ENCODE peak calls at places on chromosomes 7 and 10, in eight cellular contexts. H is Peyer's patch; M is tibial artery; V is body of pancreas; O is CD8-positive, alpha-beta memory T cell; Z is pancreas; W is PC-9; Q is mucosa of descending colon. C is an unnamed sample. For H3K36me3, the result is how much of the 10 kb centered on the place peaks cover.

GRCh38 chr7:112183266-112183665 is 22.9 kb downstream of the DOCK4 start:
- DNase-seq in H (no peak), M (no peak), V (no peak), O (no peak), Z (no peak), W (no peak), Q (no peak), C (no peak)

GRCh38 chr7:114392686-114393085 is 21.9 kb upstream of the FOXP2 start:
- DNase-seq in H (no peak), M (no peak), V (no peak), O (no peak), Z (no peak), W (no peak), Q (no peak), C (no peak)

GRCh38 chr7:35685781-35686180 is 9.2 kb downstream of the HERPUD2 start:
- DNase-seq in H (no peak), M (no peak), V (no peak), O (no peak), Z (no peak), W (no peak), Q (no peak), C (no peak)

GRCh38 chr10:6579193-6579903 is 728 bp downstream of the PRKCQ start:
- DNase-seq in H (no peak), M (no peak), V (peak), O (no peak), Z (peak), W (no peak), Q (no peak), C (no peak)

GRCh38 chr10:95459446-95459845 is 101.7 kb downstream of the SORBS1 start:
- DNase-seq in H (no peak), M (no peak), V (no peak), O (no peak), Z (no peak), W (no peak), Q (no peak), C (no peak)

GRCh38 chr7:33185786-33186185 is 56.4 kb downstream of the BBS9 start:
- DNase-seq in H (no peak), M (no peak), V (no peak), O (no peak), Z (no peak), W (peak), Q (no peak), C (no peak)

GRCh38 chr7:38291117-38291647 is 17.7 kb upstream of the TARP start:
- DNase-seq in H (no peak), M (no peak), V (no peak), O (no peak), Z (no peak), W (no peak), Q (no peak), C (no peak)

GRCh38 chr7:26681819-26682418 is 182.5 kb downstream of the SKAP2 start:
- DNase-seq in H (no peak), M (no peak), V (no peak), O (no peak), Z (no peak), W (no peak), Q (no peak), C (no peak)

GRCh38 chr10:72509951-72510350 is 115.9 kb downstream of the MICU1 start:
- DNase-seq in H (no peak), M (no peak), V (no peak), O (no peak), Z (no peak), W (no peak), Q (no peak), C (no peak)

GRCh38 chr10:4249841-4250496 is 465.0 kb upstream of the KLF6 start:
- DNase-seq in H (no peak), M (no peak), V (no peak), O (no peak), Z (no peak), W (no peak), Q (no peak), C (no peak)

GRCh38 chr7:29281782-29282541 is 87.4 kb downstream of the CHN2 start:
- DNase-seq in H (no peak), M (peak), V (peak), O (no peak), Z (no peak), W (no peak), Q (no peak), C (no peak)

GRCh38 chr7:141974831-141975230 is 1.3 kb upstream of the TAS2R38 start:
- DNase-seq in H (no peak), M (no peak), V (peak), O (no peak), Z (no peak), W (no peak), Q (no peak), C (no peak)

GRCh38 chr10:24793648-24794379 is 70.1 kb upstream of the ARHGAP21 start:
- DNase-seq in H (no peak), M (no peak), V (no peak), O (no peak), Z (no peak), W (no peak), Q (no peak), C (no peak)

GRCh38 chr7:55733584-55733983 is 129.0 kb downstream of the SEPTIN14 start:
- DNase-seq in H (no peak), M (no peak), V (no peak), O (no peak), Z (no peak), W (peak), Q (no peak), C (no peak)

GRCh38 chr10:73780966-73781365 is 882 bp upstream of the CHCHD1 start:
- DNase-seq in H (no peak), M (no peak), V (no peak), O (no peak), Z (no peak), W (no peak), Q (no peak), C (no peak)

GRCh38 chr7:22238354-22239311 is 118.3 kb downstream of the RAPGEF5 start:
- DNase-seq in H (no peak), M (no peak), V (no peak), O (no peak), Z (no peak), W (no peak), Q (no peak), C (no peak)

GRCh38 chr10:67793313-67793712 is 44.7 kb downstream of the DNAJC12 start:
- DNase-seq in H (no peak), M (no peak), V (no peak), O (no peak), Z (no peak), W (no peak), Q (no peak), C (no peak)

GRCh38 chr7:94245500-94245899 is 149.2 kb upstream of the COL1A2 start:
- DNase-seq in H (no peak), M (no peak), V (no peak), O (no peak), Z (no peak), W (no peak), Q (no peak), C (no peak)

GRCh38 chr7:98284335-98285036 is 3.0 kb downstream of the BRI3 start:
- DNase-seq in H (no peak), M (peak), V (peak), O (no peak), Z (peak), W (peak), Q (peak), C (peak)

GRCh38 chr10:50464004-50464409 is 159.7 kb downstream of the SGMS1 start:
- DNase-seq in H (no peak), M (no peak), V (no peak), O (no peak), Z (peak), W (no peak), Q (no peak), C (no peak)

GRCh38 chr7:148962515-148962822 is 65.8 kb downstream of the PDIA4 start:
- DNase-seq in H (no peak), M (no peak), V (no peak), O (no peak), Z (no peak), W (no peak), Q (no peak), C (no peak)
- H3K4me3 ChIP-seq in H (peak), M (peak), V (peak), O (peak), Z (peak), W (peak), Q (peak), C (peak)

DNA sequence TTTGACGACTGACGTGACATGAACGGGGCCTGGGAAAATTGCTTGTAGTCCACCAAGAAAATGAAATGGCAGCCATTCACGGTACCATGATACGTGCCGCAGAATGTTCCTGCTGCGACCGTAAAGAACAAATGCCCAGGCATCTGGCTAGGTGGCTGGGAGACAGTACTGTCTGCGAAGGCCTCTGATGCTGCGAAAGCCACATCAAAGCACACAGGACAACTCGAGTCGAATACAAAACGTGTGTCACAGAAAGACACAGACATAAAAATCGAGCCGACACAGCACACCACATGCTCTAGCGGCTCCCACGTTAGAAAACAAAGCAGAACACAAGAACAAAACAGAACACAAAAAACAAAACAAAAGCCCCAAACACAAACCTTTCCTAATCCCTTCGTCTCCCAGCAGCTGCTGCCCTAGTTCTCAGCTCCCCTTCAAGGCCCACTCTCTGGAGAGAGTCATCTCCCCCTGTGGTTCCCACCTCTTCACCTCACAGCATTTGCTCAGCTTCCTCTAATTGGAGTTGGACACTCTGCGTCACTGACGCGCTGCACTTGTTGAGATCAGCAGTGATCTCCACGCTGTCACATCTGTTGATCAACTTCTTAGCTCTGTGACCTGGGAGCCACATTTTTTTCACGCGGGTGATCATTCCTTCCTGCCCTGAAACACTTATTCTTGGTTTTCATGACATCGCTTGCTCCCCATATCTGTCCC is 112.2 kb downstream of the CLEC2L start:
- DNase-seq in H (no peak), M (no peak), V (no peak), O (no peak), Z (no peak), W (no peak), Q (no peak), C (no peak)
- H3K36me3 ChIP-seq in H (under half), M (under half), V (under half), O (under half), Z (under half), W (under half), Q (under half), C (under half)

GRCh38 chr10:103854265-103854686 is 1.1 kb downstream of the SH3PXD2A start:
- DNase-seq in H (no peak), M (no peak), V (no peak), O (no peak), Z (no peak), W (no peak), Q (no peak), C (no peak)

GRCh38 chr10:103853428-103854264 is 1.7 kb downstream of the SH3PXD2A start:
- DNase-seq in H (no peak), M (no peak), V (no peak), O (no peak), Z (no peak), W (no peak), Q (peak), C (no peak)

GRCh38 chr10:103855852-103856496 is 598 bp upstream of the SH3PXD2A start:
- DNase-seq in H (no peak), M (no peak), V (no peak), O (no peak), Z (no peak), W (no peak), Q (no peak), C (no peak)

GRCh38 chr10:103855424-103855823 is at the start of gene SH3PXD2A:
- DNase-seq in H (no peak), M (no peak), V (peak), O (no peak), Z (peak), W (no peak), Q (peak), C (no peak)

DNA sequence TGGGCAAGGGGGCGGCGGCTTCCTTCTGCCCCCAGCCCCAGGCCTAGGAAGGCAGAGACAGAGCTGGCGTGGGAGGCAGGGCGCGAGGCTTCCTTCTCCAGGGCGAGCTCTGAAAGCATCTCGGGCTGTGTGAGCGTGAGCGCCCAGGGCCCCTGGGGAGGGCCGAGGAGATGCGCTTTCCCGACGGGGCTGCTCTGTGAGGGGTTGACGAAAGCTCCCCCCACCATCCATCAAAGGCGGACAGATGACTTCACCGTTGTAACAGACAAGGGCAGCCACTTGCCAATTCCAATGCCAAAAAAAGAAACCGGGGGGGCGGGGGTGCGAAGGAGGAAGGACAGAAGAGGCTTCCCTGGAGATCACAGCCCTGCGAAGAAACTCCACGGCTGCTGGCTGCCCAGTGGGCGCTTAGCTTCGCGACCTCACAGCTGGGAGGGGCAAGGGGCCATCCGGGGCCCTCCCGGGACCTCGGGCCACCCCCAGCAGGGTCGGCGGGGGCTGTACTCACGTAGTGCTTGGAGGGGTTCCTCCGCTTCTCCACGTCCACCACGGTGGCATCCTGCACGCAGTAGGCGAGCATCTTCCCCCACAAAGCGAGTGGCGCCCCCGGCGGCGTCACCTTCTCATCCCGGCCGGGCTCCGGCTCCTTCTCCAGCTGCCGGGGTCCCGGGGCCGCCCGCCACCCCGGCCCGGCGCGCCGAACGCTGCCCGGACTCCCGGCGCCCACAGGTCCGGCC is 521 bp downstream of the SH3PXD2A start:
- DNase-seq in H (no peak), M (no peak), V (no peak), O (no peak), Z (no peak), W (no peak), Q (peak), C (no peak)
- H3K4me3 ChIP-seq in H (peak), M (peak), V (peak), O (no peak), Z (peak), W (peak), Q (peak), C (peak)

GRCh38 chr10:124701038-124701365 is 43.2 kb downstream of the FAM53B start:
- DNase-seq in H (no peak), M (no peak), V (no peak), O (no peak), Z (no peak), W (no peak), Q (no peak), C (no peak)
- H3K36me3 ChIP-seq in H (under half), M (under half), V (under half), O (under half), Z (under half), W (under half), Q (under half), C (under half)

DNA sequence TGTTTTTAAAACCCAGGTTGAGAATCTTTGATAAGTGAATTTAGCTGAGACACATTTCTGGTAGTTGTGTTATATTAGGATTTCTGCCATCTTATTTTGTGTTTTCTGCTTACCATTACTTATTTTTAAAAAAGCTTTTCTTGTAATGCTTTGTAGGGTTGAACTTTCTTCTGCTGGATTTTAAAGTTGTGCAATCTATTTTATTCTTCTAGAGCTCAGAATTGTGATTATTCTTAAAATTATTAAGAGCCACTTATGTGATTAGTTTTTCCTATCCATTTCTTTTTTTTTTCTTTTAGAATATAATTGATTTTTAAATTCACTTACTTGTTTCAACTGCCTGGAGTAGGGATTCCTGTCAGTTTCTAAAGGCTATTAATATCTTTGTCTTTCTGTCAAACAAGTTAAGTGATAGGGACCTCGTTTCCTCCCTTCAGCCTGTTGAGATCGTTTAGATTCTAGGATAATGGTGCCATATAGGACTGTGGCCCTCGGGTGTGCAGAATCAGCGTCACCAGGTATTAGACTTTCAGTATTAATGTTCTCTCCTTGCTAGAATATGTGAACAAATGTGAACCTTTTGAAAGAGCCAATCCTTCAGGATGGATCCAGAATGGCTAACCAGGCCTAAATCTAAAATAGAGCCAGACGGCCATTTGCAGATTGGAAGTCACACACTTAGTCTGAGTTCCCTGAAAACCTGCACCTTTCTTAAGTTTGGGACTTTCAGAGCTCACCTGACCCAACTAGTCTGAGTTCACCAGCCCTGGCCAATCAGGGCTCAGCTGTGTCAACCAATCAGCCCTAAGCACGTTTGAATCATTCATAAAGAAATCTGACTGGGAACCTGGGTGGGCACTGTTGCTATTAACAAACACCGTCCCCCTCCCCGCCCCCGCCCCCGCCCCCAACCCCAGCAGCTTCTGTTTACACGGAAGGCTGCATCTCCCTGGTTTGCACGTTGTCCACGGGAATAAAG is 26.2 kb downstream of the CUX1 start:
- DNase-seq in H (no peak), M (no peak), V (no peak), O (no peak), Z (no peak), W (no peak), Q (no peak), C (no peak)
- H3K4me3 ChIP-seq in H (no peak), M (no peak), V (no peak), O (no peak), Z (no peak), W (no peak), Q (no peak), C (no peak)

GRCh38 chr7:100157334-100158228 is 942 bp downstream of the TRAPPC14 start:
- DNase-seq in H (no peak), M (peak), V (peak), O (no peak), Z (no peak), W (peak), Q (peak), C (no peak)
- H3K36me3 ChIP-seq in H (under half), M (under half), V (under half), O (under half), Z (under half), W (under half), Q (under half), C (under half)

GRCh38 chr7:151019130-151019447 is 5.2 kb downstream of the ATG9B start:
- DNase-seq in H (no peak), M (no peak), V (no peak), O (no peak), Z (no peak), W (no peak), Q (no peak), C (no peak)
- H3K4me3 ChIP-seq in H (peak), M (no peak), V (no peak), O (no peak), Z (no peak), W (no peak), Q (no peak), C (peak)

GRCh38 chr7:99420213-99420612 is 11.4 kb downstream of the BUD31 start:
- DNase-seq in H (no peak), M (no peak), V (no peak), O (no peak), Z (no peak), W (no peak), Q (no peak), C (no peak)
- H3K36me3 ChIP-seq in H (half or more), M (half or more), V (under half), O (under half), Z (half or more), W (under half), Q (under half), C (half or more)

C was measured in thoracic aorta.